ENCODE peak calls at places on chromosome 4, in ten cellular contexts. I is left ventricle myocardium inferior, N is GM12865, A is fibroblast of mammary gland, T is AG09309, J is MM.1S, Z is brain microvascular endothelial cell, L is CD14-positive monocyte, P is HCT116, E is tibial nerve. W is an unnamed sample.

GRCh38 chr4:180541678-180542077 is 1701.5 kb upstream of the TENM3 start:
- DNase-seq in Z (no peak), E (no peak), N (no peak), A (no peak), I (no peak), L (no peak), P (no peak), T (no peak), J (no peak), W (no peak)

GRCh38 chr4:176883681-176884418 is 91.1 kb upstream of the VEGFC start:
- DNase-seq in J (no peak), Z (peak), N (no peak), A (peak), E (no peak), P (no peak), T (peak), L (no peak), I (no peak), W (peak)

GRCh38 chr4:69503558-69503957 is 7.9 kb upstream of the UGT2B4 start:
- DNase-seq in N (no peak), Z (no peak), T (no peak), I (no peak), J (no peak), P (no peak), E (no peak), A (no peak), L (no peak), W (no peak)

GRCh38 chr4:112185740-112186670 is 40.8 kb downstream of the FAM241A start:
- DNase-seq in N (no peak), I (no peak), P (no peak), A (peak), L (peak), E (no peak), J (no peak), T (no peak), Z (no peak), W (no peak)

GRCh38 chr4:88204882-88205281 is 46.4 kb upstream of the ABCG2 start:
- DNase-seq in J (no peak), L (no peak), Z (no peak), E (no peak), A (no peak), I (no peak), T (no peak), P (no peak), N (no peak), W (no peak)

GRCh38 chr4:122003335-122003734 is 51.5 kb upstream of the TRPC3 start:
- DNase-seq in P (peak), N (peak), E (peak), T (no peak), A (peak), Z (peak), L (no peak), I (no peak), J (peak), W (no peak)

GRCh38 chr4:168508683-168509082 is 11.8 kb downstream of the PALLD start:
- DNase-seq in P (no peak), J (no peak), Z (no peak), A (no peak), L (no peak), I (no peak), T (no peak), N (no peak), E (no peak), W (no peak)

GRCh38 chr4:28373601-28374000 is 1513.0 kb downstream of the STIM2 start:
- DNase-seq in T (no peak), J (no peak), N (no peak), P (no peak), I (no peak), E (no peak), L (no peak), A (peak), Z (peak), W (no peak)

GRCh38 chr4:84496356-84497219 is 2.5 kb downstream of the NKX6-1 start:
- DNase-seq in T (no peak), N (no peak), I (no peak), P (no peak), E (no peak), J (no peak), A (no peak), Z (no peak), L (no peak), W (no peak)

GRCh38 chr4:103478729-103479128 is 241.1 kb downstream of the TACR3 start:
- DNase-seq in T (no peak), N (no peak), A (peak), Z (no peak), J (no peak), P (no peak), I (no peak), L (no peak), E (no peak), W (no peak)

GRCh38 chr4:64780664-64781063 is 371.4 kb upstream of the TECRL start:
- DNase-seq in E (no peak), T (no peak), J (no peak), A (no peak), I (no peak), Z (no peak), N (no peak), L (no peak), P (no peak), W (no peak)
- TF ChIP-seq CTCF in E (no peak), T (no peak), J (no peak), A (no peak), I (no peak), Z (no peak), N (no peak), L (no peak), P (no peak), W (no peak)

DNA sequence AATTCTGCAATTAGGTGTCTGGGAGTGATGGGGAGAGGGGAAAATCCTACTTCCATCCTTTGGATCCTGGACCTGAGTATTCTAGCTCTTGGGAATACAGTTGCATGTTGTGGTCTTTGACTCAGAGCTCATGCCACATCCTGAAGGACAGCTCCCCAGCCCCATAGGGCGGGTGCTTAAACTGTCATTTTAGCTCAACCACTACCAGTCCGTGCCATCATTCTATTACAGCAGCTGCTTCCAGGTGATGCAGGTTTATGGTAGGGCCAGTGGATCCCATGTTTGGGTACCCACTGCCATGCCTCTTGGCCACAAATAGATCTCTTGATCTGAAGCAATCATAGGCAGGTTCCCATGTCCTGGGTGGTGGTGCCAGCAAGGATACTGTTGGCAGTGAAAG is 34.7 kb downstream of the CCKAR start:
- DNase-seq in T (no peak), A (no peak), E (no peak), L (no peak), J (no peak), N (no peak), I (no peak), P (no peak), Z (no peak), W (no peak)
- TF ChIP-seq CTCF in T (no peak), A (no peak), E (no peak), L (no peak), J (no peak), N (no peak), I (no peak), P (no peak), Z (no peak), W (no peak)

GRCh38 chr4:78057600-78058560 is 757 bp downstream of the FRAS1 start:
- DNase-seq in A (peak), N (peak), Z (peak), T (no peak), E (peak), J (peak), I (peak), P (no peak), L (no peak), W (no peak)

GRCh38 chr4:78058591-78059523 is 1.7 kb downstream of the FRAS1 start:
- DNase-seq in J (peak), I (peak), N (no peak), E (peak), T (no peak), L (no peak), P (no peak), A (peak), Z (peak), W (no peak)

GRCh38 chr4:78059938-78060337 is 2.8 kb downstream of the FRAS1 start:
- DNase-seq in A (no peak), N (no peak), I (no peak), P (no peak), E (no peak), J (no peak), L (no peak), Z (no peak), T (no peak), W (no peak)

GRCh38 chr4:78057135-78057599 is at the start of gene FRAS1:
- DNase-seq in Z (peak), P (no peak), A (peak), E (no peak), L (no peak), I (peak), T (no peak), N (no peak), J (no peak), W (no peak)

DNA sequence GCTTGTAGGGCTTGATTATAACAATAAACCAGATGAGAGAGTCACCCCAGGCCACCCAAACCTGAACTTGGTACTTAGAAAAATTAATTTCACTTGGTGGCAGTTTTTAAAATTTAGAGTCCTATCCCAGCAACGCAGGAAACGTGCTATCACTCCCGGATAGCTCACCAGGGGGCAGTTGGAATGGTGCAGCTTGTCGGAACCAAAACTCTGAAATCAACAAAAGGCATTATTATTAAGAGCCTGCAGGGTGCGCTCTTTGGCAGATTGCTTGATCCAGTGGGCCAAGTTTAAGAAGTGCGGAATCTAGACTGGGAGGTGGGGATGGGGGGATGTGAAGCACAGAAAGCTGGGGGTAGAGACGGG is 2.4 kb downstream of the FRAS1 start:
- DNase-seq in N (peak), I (peak), A (peak), Z (peak), J (peak), T (no peak), P (peak), E (peak), L (no peak), W (no peak)
- TF ChIP-seq CTCF in N (peak), I (peak), A (peak), Z (peak), J (peak), T (peak), P (peak), E (peak), L (peak), W (peak)

DNA sequence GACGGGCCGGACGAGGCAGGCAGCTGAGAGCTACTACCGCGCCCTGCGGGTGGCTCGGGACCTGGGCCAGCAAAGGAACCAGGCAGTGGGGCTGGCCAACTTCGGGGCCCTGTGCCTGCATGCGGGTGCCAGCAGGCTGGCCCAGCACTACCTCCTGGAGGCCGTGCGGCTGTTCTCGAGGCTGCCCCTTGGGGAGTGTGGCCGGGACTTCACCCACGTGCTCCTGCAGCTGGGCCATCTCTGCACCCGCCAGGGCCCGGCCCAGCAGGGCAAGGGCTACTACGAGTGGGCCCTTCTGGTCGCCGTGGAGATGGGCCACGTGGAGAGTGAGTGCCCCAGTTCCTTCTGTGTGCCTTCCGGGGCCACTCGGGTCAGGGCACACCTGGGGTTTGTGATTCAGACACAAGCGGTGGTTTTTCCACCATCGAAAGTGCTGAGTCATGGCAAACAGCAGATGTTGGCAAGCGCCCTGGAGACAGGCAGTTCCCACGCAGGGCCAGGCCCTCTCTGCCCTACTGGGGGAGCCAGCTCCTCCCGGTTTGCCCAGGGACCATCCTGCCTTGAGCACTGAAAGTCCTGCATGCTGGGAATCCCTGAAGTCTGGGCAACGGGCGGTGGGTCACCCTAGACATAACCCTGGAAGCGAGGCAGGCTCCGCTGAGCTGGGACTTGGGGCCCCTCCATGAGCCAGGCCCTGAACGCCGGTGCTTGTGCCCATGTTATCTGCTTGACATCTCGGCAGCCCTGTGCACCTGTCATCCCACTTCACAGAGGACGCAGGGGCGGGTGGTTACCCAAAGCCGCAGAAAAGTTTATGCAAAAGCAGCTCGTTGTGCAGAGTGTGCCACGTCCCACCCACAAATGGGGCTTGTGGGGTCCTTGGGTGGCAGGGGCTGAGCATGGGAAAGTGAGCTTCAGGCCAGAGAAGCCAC is 29.5 kb downstream of the SH3TC1 start:
- DNase-seq in P (no peak), E (peak), N (peak), Z (peak), J (peak), A (peak), I (peak), T (peak), L (peak), W (peak)
- TF ChIP-seq CTCF in P (no peak), E (no peak), N (no peak), Z (no peak), J (no peak), A (no peak), I (no peak), T (no peak), L (no peak), W (no peak)

GRCh38 chr4:48588230-48588943 is 98.3 kb downstream of the ZAR1 start:
- DNase-seq in J (no peak), A (peak), N (no peak), E (no peak), P (no peak), L (no peak), Z (no peak), T (no peak), I (no peak), W (no peak)
- TF ChIP-seq CTCF in J (no peak), A (no peak), N (no peak), E (no peak), P (no peak), L (no peak), Z (no peak), T (no peak), I (no peak), W (no peak)

W was measured in AG04450.